ENCODE peak calls at places on chromosomes 13 and 19, in eight cellular contexts. T, U, K, M, X, H, B and P are unnamed samples.

GRCh38 chr19:50432658-50433057 is at the start of gene MYBPC2:
- DNase-seq in T (peak), U (no peak), K (no peak), M (no peak), X (no peak), H (no peak), B (peak), P (no peak)

GRCh38 chr13:35210234-35210633 is 266.3 kb downstream of the MAB21L1 start:
- DNase-seq in T (no peak), U (no peak), K (no peak), M (no peak), X (no peak), H (no peak), B (no peak), P (no peak)

GRCh38 chr19:2123682-2124387 is 27.1 kb downstream of the IZUMO4 start:
- DNase-seq in T (no peak), U (no peak), K (no peak), M (no peak), X (no peak), H (no peak), B (no peak), P (no peak)

GRCh38 chr19:13700621-13701020 is 63.7 kb upstream of the MRI1 start:
- DNase-seq in T (no peak), U (no peak), K (no peak), M (no peak), X (no peak), H (no peak), B (no peak), P (no peak)

GRCh38 chr13:93151277-93151676 is 75.3 kb upstream of the GPC6 start:
- DNase-seq in T (no peak), U (no peak), K (no peak), M (no peak), X (no peak), H (no peak), B (no peak), P (no peak)

GRCh38 chr19:29287061-29287460 is 74.1 kb upstream of the UQCRFS1 start:
- DNase-seq in T (no peak), U (no peak), K (no peak), M (no peak), X (no peak), H (no peak), B (no peak), P (no peak)

GRCh38 chr19:15379996-15380647 is 535 bp upstream of the AKAP8 start:
- DNase-seq in T (peak), U (peak), K (no peak), M (no peak), X (peak), H (peak), B (peak), P (peak)

GRCh38 chr13:61852116-61852515 is 436.5 kb upstream of the PCDH20 start:
- DNase-seq in T (no peak), U (no peak), K (no peak), M (no peak), X (no peak), H (no peak), B (no peak), P (no peak)

GRCh38 chr13:82356667-82357066 is 1525.6 kb downstream of the SLITRK1 start:
- DNase-seq in T (no peak), U (no peak), K (no peak), M (no peak), X (no peak), H (no peak), B (no peak), P (no peak)

GRCh38 chr19:50332264-50333038 is 3.3 kb upstream of the KCNC3 start:
- DNase-seq in T (no peak), U (peak), K (no peak), M (no peak), X (no peak), H (no peak), B (no peak), P (no peak)

GRCh38 chr13:74550039-74550438 is 415.8 kb upstream of the KLF12 start:
- DNase-seq in T (no peak), U (no peak), K (no peak), M (no peak), X (no peak), H (no peak), B (no peak), P (no peak)

GRCh38 chr13:45297456-45298205 is 43.4 kb downstream of the TPT1 start:
- DNase-seq in T (no peak), U (no peak), K (no peak), M (peak), X (no peak), H (no peak), B (no peak), P (no peak)

GRCh38 chr19:31262673-31263308 is 86.4 kb downstream of the TSHZ3 start:
- DNase-seq in T (no peak), U (peak), K (peak), M (no peak), X (no peak), H (no peak), B (peak), P (no peak)

GRCh38 chr13:106371024-106371423 is 164.4 kb downstream of the EFNB2 start:
- DNase-seq in T (no peak), U (no peak), K (no peak), M (no peak), X (no peak), H (no peak), B (no peak), P (no peak)

GRCh38 chr19:10254244-10254643 is 2.2 kb downstream of the MRPL4 start:
- DNase-seq in T (no peak), U (no peak), K (no peak), M (no peak), X (no peak), H (no peak), B (no peak), P (no peak)

GRCh38 chr13:43720780-43721397 is 65.9 kb downstream of the ENOX1 start:
- DNase-seq in T (no peak), U (no peak), K (no peak), M (no peak), X (no peak), H (no peak), B (no peak), P (no peak)

GRCh38 chr19:13181747-13182388 is 31.7 kb downstream of the IER2 start:
- DNase-seq in T (peak), U (no peak), K (peak), M (peak), X (no peak), H (peak), B (peak), P (peak)

GRCh38 chr19:46472592-46472991 is 1.2 kb upstream of the PNMA8A start:
- DNase-seq in T (no peak), U (no peak), K (no peak), M (no peak), X (no peak), H (no peak), B (no peak), P (no peak)

GRCh38 chr19:22144394-22144793 is 52.4 kb downstream of the ZNF676 start:
- DNase-seq in T (no peak), U (no peak), K (no peak), M (no peak), X (peak), H (no peak), B (no peak), P (no peak)

GRCh38 chr19:15453091-15453498 is 3.3 kb upstream of the WIZ start:
- DNase-seq in T (no peak), U (no peak), K (no peak), M (no peak), X (no peak), H (no peak), B (no peak), P (no peak)

GRCh38 chr19:37197768-37198167 is 12.6 kb downstream of the ZNF585B start:
- DNase-seq in T (no peak), U (no peak), K (no peak), M (no peak), X (no peak), H (no peak), B (no peak), P (no peak)

GRCh38 chr13:27822258-27822872 is 30.1 kb downstream of the GSX1 start:
- DNase-seq in T (no peak), U (no peak), K (no peak), M (no peak), X (no peak), H (no peak), B (no peak), P (no peak)

GRCh38 chr19:29677001-29677781 is 11.9 kb downstream of the PLEKHF1 start:
- DNase-seq in T (no peak), U (no peak), K (no peak), M (no peak), X (no peak), H (no peak), B (no peak), P (no peak)

GRCh38 chr19:51887522-51888498 is at the start of gene ZNF577:
- DNase-seq in T (peak), U (peak), K (peak), M (peak), X (no peak), H (peak), B (peak), P (peak)

GRCh38 chr13:87356314-87356713 is 314.9 kb upstream of the SLITRK5 start:
- DNase-seq in T (no peak), U (no peak), K (no peak), M (no peak), X (no peak), H (no peak), B (no peak), P (no peak)

GRCh38 chr19:50728084-50728737 is 5.0 kb downstream of the CLEC11A start:
- DNase-seq in T (peak), U (peak), K (peak), M (peak), X (no peak), H (peak), B (peak), P (peak)

GRCh38 chr19:49017666-49018351 is 918 bp upstream of the LHB start:
- DNase-seq in T (peak), U (no peak), K (peak), M (peak), X (peak), H (peak), B (peak), P (peak)

GRCh38 chr19:46863818-46864629 is 3.2 kb downstream of the ARHGAP35 start:
- DNase-seq in T (no peak), U (no peak), K (no peak), M (no peak), X (no peak), H (no peak), B (peak), P (no peak)

GRCh38 chr13:97567510-97568243 is 133.7 kb downstream of the RAP2A start:
- DNase-seq in T (peak), U (no peak), K (no peak), M (peak), X (peak), H (no peak), B (peak), P (peak)

GRCh38 chr13:36436811-36437210 is 4.5 kb downstream of the CCNA1 start:
- DNase-seq in T (no peak), U (no peak), K (no peak), M (no peak), X (no peak), H (no peak), B (no peak), P (no peak)

GRCh38 chr13:25709088-25709487 is 337.3 kb downstream of the ATP8A2 start:
- DNase-seq in T (no peak), U (no peak), K (no peak), M (no peak), X (no peak), H (no peak), B (no peak), P (no peak)

GRCh38 chr19:55691561-55692481 is 16.8 kb downstream of the EPN1 start:
- DNase-seq in T (no peak), U (no peak), K (no peak), M (no peak), X (no peak), H (peak), B (no peak), P (no peak)

GRCh38 chr19:36420961-36421748 is 2.7 kb upstream of the ZFP82 start:
- DNase-seq in T (no peak), U (no peak), K (peak), M (peak), X (no peak), H (peak), B (no peak), P (peak)

GRCh38 chr19:17855333-17856152 is 4.2 kb upstream of the RPL18A start:
- DNase-seq in T (peak), U (peak), K (peak), M (peak), X (peak), H (peak), B (peak), P (peak)

GRCh38 chr13:96796234-96796633 is 198.0 kb downstream of the OXGR1 start:
- DNase-seq in T (no peak), U (no peak), K (no peak), M (no peak), X (no peak), H (no peak), B (no peak), P (no peak)

GRCh38 chr13:67369895-67370660 is 139.9 kb upstream of the PCDH9 start:
- DNase-seq in T (no peak), U (no peak), K (no peak), M (no peak), X (no peak), H (no peak), B (no peak), P (no peak)

GRCh38 chr19:4120933-4121612 is 2.8 kb downstream of the MAP2K2 start:
- DNase-seq in T (no peak), U (no peak), K (no peak), M (no peak), X (no peak), H (no peak), B (no peak), P (no peak)

GRCh38 chr13:46962286-46962941 is 65.6 kb upstream of the HTR2A start:
- DNase-seq in T (no peak), U (no peak), K (no peak), M (no peak), X (no peak), H (no peak), B (no peak), P (no peak)

GRCh38 chr13:47039106-47039505 is 142.3 kb upstream of the HTR2A start:
- DNase-seq in T (no peak), U (no peak), K (no peak), M (no peak), X (no peak), H (no peak), B (no peak), P (no peak)

DNA sequence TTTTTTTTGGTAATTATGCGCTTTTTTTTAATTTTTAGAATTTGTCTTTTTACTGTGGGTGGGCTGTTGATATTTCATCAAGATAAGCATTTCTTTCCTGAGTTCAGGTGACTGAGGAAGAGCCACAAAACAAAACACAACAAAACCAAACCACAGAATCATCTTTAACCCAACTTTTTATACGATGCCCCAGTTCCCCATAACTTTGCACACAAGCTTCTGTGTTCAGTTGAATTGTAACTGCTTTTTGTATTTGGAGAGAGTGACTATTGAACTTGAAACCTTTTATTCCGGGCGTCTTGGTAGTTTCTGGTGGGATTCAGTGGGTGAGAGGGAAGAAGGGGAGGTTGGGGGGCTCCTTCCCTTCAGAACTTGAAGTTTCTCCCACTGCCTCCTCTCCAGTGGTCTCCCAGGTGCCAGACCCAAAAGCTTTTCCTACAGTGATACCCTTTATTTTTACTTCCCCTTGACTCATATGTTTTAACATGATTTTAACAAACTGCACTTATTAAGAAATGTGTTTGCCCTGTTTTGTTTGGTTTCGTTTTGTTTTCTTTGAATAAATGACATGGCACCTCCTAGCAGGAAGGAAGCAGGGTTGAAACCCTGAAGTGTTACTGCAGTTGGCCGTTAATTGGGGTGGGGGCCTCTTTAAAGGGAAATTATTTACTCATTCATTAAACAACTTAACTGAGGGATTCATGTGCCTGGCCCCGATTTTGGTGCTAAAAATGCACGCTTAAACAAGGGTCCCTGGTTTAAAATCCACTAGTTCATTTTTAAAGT is 2.7 kb upstream of the CCDC97 start:
- DNase-seq in T (no peak), U (no peak), K (no peak), M (no peak), X (no peak), H (no peak), B (no peak), P (no peak)
- TF ChIP-seq CTCF in T (no peak), U (no peak), K (no peak), M (no peak), X (no peak), H (no peak), B (no peak), P (no peak)

GRCh38 chr13:73248711-73249580 is 190.1 kb downstream of the KLF5 start:
- DNase-seq in T (no peak), U (no peak), K (no peak), M (no peak), X (peak), H (no peak), B (peak), P (peak)
- H3K27ac ChIP-seq in T (no peak), U (no peak), K (no peak), M (no peak), X (peak), H (peak), B (peak), P (peak)

GRCh38 chr13:77918391-77919261 is at the start of gene EDNRB:
- DNase-seq in T (peak), U (peak), K (peak), M (peak), X (no peak), H (peak), B (peak), P (peak)
- TF ChIP-seq CTCF in T (no peak), U (no peak), K (no peak), M (no peak), X (no peak), H (peak), B (no peak), P (no peak)

GRCh38 chr13:75704942-75705320 is 68.8 kb downstream of the LMO7 start:
- DNase-seq in T (peak), U (no peak), K (no peak), M (no peak), X (peak), H (no peak), B (peak), P (peak)

GRCh38 chr13:75703768-75704167 is 67.6 kb downstream of the LMO7 start:
- DNase-seq in T (no peak), U (no peak), K (no peak), M (no peak), X (no peak), H (no peak), B (no peak), P (no peak)

GRCh38 chr13:75705395-75705794 is 69.3 kb downstream of the LMO7 start:
- DNase-seq in T (no peak), U (no peak), K (no peak), M (no peak), X (peak), H (no peak), B (no peak), P (no peak)

GRCh38 chr13:75704194-75704941 is 68.2 kb downstream of the LMO7 start:
- DNase-seq in T (no peak), U (no peak), K (no peak), M (no peak), X (no peak), H (no peak), B (no peak), P (no peak)

GRCh38 chr13:75705908-75706307 is 69.8 kb downstream of the LMO7 start:
- DNase-seq in T (no peak), U (no peak), K (no peak), M (no peak), X (no peak), H (no peak), B (no peak), P (no peak)
- H3K27ac ChIP-seq in T (no peak), U (no peak), K (no peak), M (no peak), X (peak), H (no peak), B (peak), P (no peak)

GRCh38 chr19:19064811-19065745 is 1.3 kb downstream of the SLC25A42 start:
- DNase-seq in T (peak), U (no peak), K (no peak), M (peak), X (no peak), H (no peak), B (no peak), P (peak)

GRCh38 chr19:19062454-19063182 is 1.2 kb upstream of the SLC25A42 start:
- DNase-seq in T (no peak), U (no peak), K (no peak), M (peak), X (no peak), H (no peak), B (no peak), P (no peak)

GRCh38 chr19:19061491-19061890 is 2.3 kb upstream of the SLC25A42 start:
- DNase-seq in T (no peak), U (no peak), K (no peak), M (no peak), X (no peak), H (peak), B (peak), P (no peak)

GRCh38 chr19:19063183-19064097 is at the start of gene SLC25A42:
- DNase-seq in T (peak), U (peak), K (peak), M (peak), X (peak), H (peak), B (peak), P (peak)

GRCh38 chr19:19064098-19064722 is 416 bp downstream of the SLC25A42 start:
- DNase-seq in T (peak), U (no peak), K (no peak), M (no peak), X (no peak), H (no peak), B (no peak), P (peak)
- TF ChIP-seq CTCF in T (peak), U (no peak), K (no peak), M (no peak), X (peak), H (no peak), B (no peak), P (no peak)